ENCODE peak calls at places on chromosome 22, in seven cellular contexts. H is uterus, I is K562, M is HepG2, Q is pancreas, A is left ventricle myocardium inferior, Y is mesenchymal stem cell. V is an unnamed sample.

GRCh38 chr22:22771696-22772377 is 115.8 kb upstream of the IGLL5 start:
- DNase-seq in H (no peak), I (no peak), M (no peak), Q (no peak), A (no peak), Y (no peak), V (no peak)

GRCh38 chr22:26589845-26590524 is at the start of gene TPST2:
- DNase-seq in H (peak; percentile 68), I (peak; percentile 89), M (peak; percentile 38), Q (peak; percentile 69), A (peak; percentile 80), Y (peak; percentile 74), V (no peak)

GRCh38 chr22:39818050-39818449 is 75.5 kb downstream of the ENTHD1 start:
- DNase-seq in H (no peak), I (no peak), M (no peak), Q (no peak), A (no peak), Y (peak; percentile 28), V (no peak)

GRCh38 chr22:34004058-34004457 is 83.8 kb upstream of the LARGE1 start:
- DNase-seq in H (no peak), I (no peak), M (no peak), Q (no peak), A (no peak), Y (no peak), V (no peak)

GRCh38 chr22:21928048-21928447 is 24.6 kb downstream of the PPM1F start:
- DNase-seq in H (no peak), I (no peak), M (no peak), Q (no peak), A (no peak), Y (no peak), V (no peak)

GRCh38 chr22:24414984-24415945 is 12.1 kb upstream of the ADORA2A start:
- DNase-seq in H (no peak), I (no peak), M (no peak), Q (no peak), A (no peak), Y (no peak), V (no peak)

GRCh38 chr22:24315367-24315781 is 44.7 kb downstream of the SPECC1L start:
- DNase-seq in H (no peak), I (no peak), M (peak; percentile 39), Q (no peak), A (no peak), Y (peak; percentile 60), V (no peak)

GRCh38 chr22:30968015-30968923 is at the start of gene MORC2:
- DNase-seq in H (peak; percentile 58), I (peak; percentile 63), M (peak; percentile 58), Q (peak; percentile 70), A (no peak), Y (no peak), V (peak; percentile 43)

GRCh38 chr22:40107756-40108437 is 69.8 kb upstream of the TNRC6B start:
- DNase-seq in H (peak; percentile 18), I (no peak), M (no peak), Q (no peak), A (no peak), Y (peak; percentile 12), V (no peak)

GRCh38 chr22:30858976-30859713 is 109.4 kb downstream of the MORC2 start:
- DNase-seq in H (no peak), I (peak; percentile 1), M (no peak), Q (no peak), A (no peak), Y (no peak), V (no peak)

GRCh38 chr22:29079218-29079901 is 6.5 kb downstream of the KREMEN1 start:
- DNase-seq in H (no peak), I (no peak), M (no peak), Q (no peak), A (no peak), Y (no peak), V (no peak)

GRCh38 chr22:49546811-49547585 is 280.7 kb downstream of the BRD1 start:
- DNase-seq in H (no peak), I (no peak), M (no peak), Q (no peak), A (no peak), Y (no peak), V (no peak)

GRCh38 chr22:22180738-22181514 is 63.7 kb upstream of the VPREB1 start:
- DNase-seq in H (no peak), I (no peak), M (no peak), Q (no peak), A (no peak), Y (no peak), V (no peak)

GRCh38 chr22:40107244-40107643 is 70.5 kb upstream of the TNRC6B start:
- DNase-seq in H (no peak), I (no peak), M (no peak), Q (no peak), A (no peak), Y (peak; percentile 18), V (no peak)

GRCh38 chr22:42299586-42300285 is 29.3 kb upstream of the TCF20 start:
- DNase-seq in H (no peak), I (peak; percentile 56), M (no peak), Q (no peak), A (peak; percentile 48), Y (no peak), V (no peak)

GRCh38 chr22:49699476-49699875 is 128.2 kb downstream of the BRD1 start:
- DNase-seq in H (no peak), I (no peak), M (no peak), Q (no peak), A (no peak), Y (no peak), V (no peak)

DNA sequence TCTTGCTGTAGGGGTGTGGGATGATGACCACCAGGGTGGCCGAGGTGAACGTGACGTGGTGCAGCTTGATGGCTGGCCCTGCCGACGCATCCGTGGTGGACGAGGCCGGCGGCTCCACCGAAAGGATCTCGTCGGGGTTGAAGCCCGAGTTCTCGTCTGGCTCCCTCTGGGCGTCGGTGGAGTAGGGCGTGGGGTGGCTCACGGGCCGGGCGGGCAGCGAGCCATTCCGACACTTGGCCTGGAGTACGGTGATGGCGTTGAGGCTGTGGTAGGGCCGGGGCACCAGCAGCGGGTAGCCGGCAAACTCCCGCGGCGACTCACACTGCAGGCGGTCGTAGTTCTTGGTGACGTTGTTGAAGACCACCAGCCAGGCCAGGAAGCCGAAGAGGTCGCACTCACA is 52.7 kb downstream of the ELFN2 start:
- DNase-seq in H (no peak), I (no peak), M (no peak), Q (no peak), A (no peak), Y (no peak), V (no peak)
- H3K4me1 ChIP-seq in H (no peaks in the 10 kb centered on the region), I (peaks cover 15% of the 10 kb centered on the region), M (no peaks in the 10 kb centered on the region), Q (no peaks in the 10 kb centered on the region), A (peaks cover 12% of the 10 kb centered on the region), Y (peaks cover 37% of the 10 kb centered on the region), V (no peaks in the 10 kb centered on the region)

GRCh38 chr22:36166086-36166485 is 5.5 kb upstream of the APOL3 start:
- DNase-seq in H (no peak), I (no peak), M (no peak), Q (no peak), A (no peak), Y (no peak), V (no peak)

GRCh38 chr22:36164621-36165020 is 4.1 kb upstream of the APOL3 start:
- DNase-seq in H (no peak), I (no peak), M (no peak), Q (no peak), A (no peak), Y (no peak), V (no peak)

GRCh38 chr22:36162127-36163034 is 1.8 kb upstream of the APOL3 start:
- DNase-seq in H (no peak), I (no peak), M (no peak), Q (no peak), A (no peak), Y (no peak), V (no peak)

GRCh38 chr22:36165161-36165560 is 4.6 kb upstream of the APOL3 start:
- DNase-seq in H (no peak), I (no peak), M (no peak), Q (no peak), A (no peak), Y (no peak), V (no peak)

DNA sequence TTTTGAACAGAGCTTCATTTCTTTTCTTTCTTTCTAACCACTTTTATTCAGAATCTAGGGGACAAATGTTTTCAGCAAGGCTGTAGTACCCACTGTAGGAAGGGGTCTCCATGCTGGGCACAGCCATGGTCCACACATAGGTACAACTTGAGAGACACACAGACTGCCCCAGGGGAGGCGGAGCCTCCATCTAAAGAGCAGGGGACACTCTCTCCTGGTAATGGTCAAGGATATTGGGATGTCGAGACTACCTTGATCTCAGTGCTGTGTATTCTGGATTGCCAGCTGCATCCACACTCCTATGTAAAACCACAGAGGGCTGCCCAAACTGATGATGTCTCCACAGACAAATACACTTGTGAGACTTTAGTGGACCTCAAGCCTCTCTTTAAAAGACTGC is 2.9 kb upstream of the APOL3 start:
- DNase-seq in H (no peak), I (no peak), M (no peak), Q (no peak), A (no peak), Y (no peak), V (no peak)
- H3K4me3 ChIP-seq in H (no peak overlapping the region), I (no peak overlapping the region), M (no peak overlapping the region), Q (no peak overlapping the region), A (no peak overlapping the region), Y (no peak overlapping the region), V (no peak overlapping the region)

DNA sequence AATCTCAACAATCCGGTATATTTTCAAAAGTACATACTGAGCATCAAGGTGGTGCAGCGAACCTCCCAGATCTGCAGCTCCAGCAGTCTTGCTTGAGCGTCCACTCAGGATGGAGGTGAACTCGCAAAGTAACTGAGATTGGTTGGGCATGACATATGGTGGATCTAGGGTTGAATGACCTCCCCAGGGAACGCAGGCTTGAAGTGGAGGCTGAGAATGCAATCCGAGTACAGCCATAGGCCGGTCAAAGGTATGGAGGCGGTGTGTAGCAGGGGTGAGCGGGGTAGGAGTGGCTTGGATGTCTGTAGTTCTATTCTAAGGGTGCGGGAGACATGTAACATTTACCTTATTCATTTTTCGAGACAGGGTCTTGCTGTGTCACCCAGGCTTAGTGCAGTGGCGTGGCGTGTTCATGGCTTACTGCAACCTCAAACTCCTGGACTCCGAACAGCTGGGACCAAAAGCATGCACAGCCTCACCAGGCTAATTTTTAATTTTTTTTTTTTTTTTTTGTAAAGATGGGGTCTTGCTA is 631 bp upstream of the C22orf39 start:
- DNase-seq in H (no peak), I (peak; percentile 84), M (peak; percentile 55), Q (peak; percentile 28), A (no peak), Y (peak; percentile 76), V (no peak)
- H3K9me3 ChIP-seq in H (no peaks in the 10 kb centered on the region), I (no peaks in the 10 kb centered on the region), M (no peaks in the 10 kb centered on the region), Q (no peaks in the 10 kb centered on the region), A (no peaks in the 10 kb centered on the region), Y (no peaks in the 10 kb centered on the region), V (no peaks in the 10 kb centered on the region)

GRCh38 chr22:46214149-46214548 is 35.9 kb downstream of the CDPF1 start:
- DNase-seq in H (no peak), I (no peak), M (no peak), Q (no peak), A (no peak), Y (no peak), V (no peak)

GRCh38 chr22:46214616-46215015 is 35.5 kb downstream of the CDPF1 start:
- DNase-seq in H (no peak), I (no peak), M (no peak), Q (no peak), A (no peak), Y (no peak), V (no peak)

GRCh38 chr22:46209262-46209661 is 40.8 kb downstream of the CDPF1 start:
- DNase-seq in H (no peak), I (no peak), M (no peak), Q (no peak), A (no peak), Y (no peak), V (no peak)

GRCh38 chr22:46212195-46212594 is 37.9 kb downstream of the CDPF1 start:
- DNase-seq in H (no peak), I (no peak), M (no peak), Q (no peak), A (no peak), Y (no peak), V (no peak)

GRCh38 chr22:46213052-46213451 is 37.0 kb downstream of the CDPF1 start:
- DNase-seq in H (no peak), I (no peak), M (no peak), Q (no peak), A (no peak), Y (no peak), V (no peak)
- H3K4me1 ChIP-seq in H (no peaks in the 10 kb centered on the region), I (no peaks in the 10 kb centered on the region), M (no peaks in the 10 kb centered on the region), Q (no peaks in the 10 kb centered on the region), A (no peaks in the 10 kb centered on the region), Y (no peaks in the 10 kb centered on the region), V (no peaks in the 10 kb centered on the region)